ENCODE peak calls at places on chromosomes 2 and 18, in ten cellular contexts. One of them, this sample, is unnamed.

GRCh38 chr18:13178976-13179375 is 39.6 kb upstream of the LDLRAD4 start:
- DNase-seq in transverse colon: no peak
- DNase-seq in GM23338: no peak
- DNase-seq in spleen: no peak
- DNase-seq in suprapubic skin: no peak
- DNase-seq in HCT116: no peak
- DNase-seq in endothelial cell of umbilical vein: no peak
- DNase-seq in sigmoid colon: no peak
- DNase-seq in Panc1: no peak
- DNase-seq in K562: peak; percentile 3
- DNase-seq in this sample: no peak

GRCh38 chr2:240234503-240234951 is 94.1 kb upstream of the OTOS start:
- DNase-seq in transverse colon: no peak
- DNase-seq in GM23338: no peak
- DNase-seq in spleen: peak; percentile 47
- DNase-seq in suprapubic skin: peak; percentile 35
- DNase-seq in HCT116: no peak
- DNase-seq in endothelial cell of umbilical vein: no peak
- DNase-seq in sigmoid colon: no peak
- DNase-seq in Panc1: no peak
- DNase-seq in K562: no peak
- DNase-seq in this sample: no peak

GRCh38 chr2:67463810-67464209 is 66.7 kb downstream of the ETAA1 start:
- DNase-seq in transverse colon: no peak
- DNase-seq in GM23338: no peak
- DNase-seq in spleen: no peak
- DNase-seq in suprapubic skin: no peak
- DNase-seq in HCT116: peak; percentile 64
- DNase-seq in endothelial cell of umbilical vein: peak; percentile 17
- DNase-seq in sigmoid colon: no peak
- DNase-seq in Panc1: no peak
- DNase-seq in K562: no peak
- DNase-seq in this sample: no peak

GRCh38 chr2:152228215-152228614 is 52.7 kb upstream of the STAM2 start:
- DNase-seq in transverse colon: no peak
- DNase-seq in GM23338: no peak
- DNase-seq in spleen: no peak
- DNase-seq in suprapubic skin: no peak
- DNase-seq in HCT116: no peak
- DNase-seq in endothelial cell of umbilical vein: no peak
- DNase-seq in sigmoid colon: no peak
- DNase-seq in Panc1: no peak
- DNase-seq in K562: no peak
- DNase-seq in this sample: no peak

GRCh38 chr2:233422050-233422639 is 67.9 kb downstream of the DGKD start:
- DNase-seq in transverse colon: peak; percentile 90
- DNase-seq in GM23338: no peak
- DNase-seq in spleen: peak; percentile 93
- DNase-seq in suprapubic skin: no peak
- DNase-seq in HCT116: no peak
- DNase-seq in endothelial cell of umbilical vein: no peak
- DNase-seq in sigmoid colon: no peak
- DNase-seq in Panc1: no peak
- DNase-seq in K562: no peak
- DNase-seq in this sample: peak; percentile 93

GRCh38 chr18:42471886-42472285 is 516.9 kb downstream of the PIK3C3 start:
- DNase-seq in transverse colon: no peak
- DNase-seq in GM23338: peak; percentile 6
- DNase-seq in spleen: no peak
- DNase-seq in suprapubic skin: no peak
- DNase-seq in HCT116: no peak
- DNase-seq in endothelial cell of umbilical vein: no peak
- DNase-seq in sigmoid colon: no peak
- DNase-seq in Panc1: no peak
- DNase-seq in K562: no peak
- DNase-seq in this sample: no peak

GRCh38 chr2:236730393-236730792 is 160.8 kb downstream of the ACKR3 start:
- DNase-seq in transverse colon: no peak
- DNase-seq in GM23338: no peak
- DNase-seq in spleen: no peak
- DNase-seq in suprapubic skin: no peak
- DNase-seq in HCT116: no peak
- DNase-seq in endothelial cell of umbilical vein: no peak
- DNase-seq in sigmoid colon: no peak
- DNase-seq in Panc1: no peak
- DNase-seq in K562: no peak
- DNase-seq in this sample: no peak

GRCh38 chr2:172113617-172114016 is 10.9 kb upstream of the DLX2 start:
- DNase-seq in transverse colon: no peak
- DNase-seq in GM23338: peak; percentile 57
- DNase-seq in spleen: no peak
- DNase-seq in suprapubic skin: no peak
- DNase-seq in HCT116: no peak
- DNase-seq in endothelial cell of umbilical vein: peak; percentile 42
- DNase-seq in sigmoid colon: no peak
- DNase-seq in Panc1: no peak
- DNase-seq in K562: peak; percentile 43
- DNase-seq in this sample: no peak

GRCh38 chr2:223594259-223594658 is 7.9 kb downstream of the SCG2 start:
- DNase-seq in transverse colon: no peak
- DNase-seq in GM23338: no peak
- DNase-seq in spleen: no peak
- DNase-seq in suprapubic skin: no peak
- DNase-seq in HCT116: no peak
- DNase-seq in endothelial cell of umbilical vein: no peak
- DNase-seq in sigmoid colon: no peak
- DNase-seq in Panc1: no peak
- DNase-seq in K562: no peak
- DNase-seq in this sample: no peak

GRCh38 chr2:171318463-171318934 is 115.3 kb downstream of the METTL8 start:
- DNase-seq in transverse colon: peak; percentile 31
- DNase-seq in GM23338: peak; percentile 84
- DNase-seq in spleen: no peak
- DNase-seq in suprapubic skin: no peak
- DNase-seq in HCT116: no peak
- DNase-seq in endothelial cell of umbilical vein: peak; percentile 17
- DNase-seq in sigmoid colon: peak; percentile 67
- DNase-seq in Panc1: no peak
- DNase-seq in K562: no peak
- DNase-seq in this sample: no peak

GRCh38 chr2:29921560-29921915 is at the start of gene ALK:
- DNase-seq in transverse colon: peak; percentile 75
- DNase-seq in GM23338: peak; percentile 97
- DNase-seq in spleen: peak; percentile 83
- DNase-seq in suprapubic skin: peak; percentile 82
- DNase-seq in HCT116: no peak
- DNase-seq in endothelial cell of umbilical vein: peak; percentile 58
- DNase-seq in sigmoid colon: peak; percentile 90
- DNase-seq in Panc1: no peak
- DNase-seq in K562: peak; percentile 96
- DNase-seq in this sample: peak; percentile 87

GRCh38 chr2:41414486-41415230 is 633.2 kb upstream of the PKDCC start:
- DNase-seq in transverse colon: no peak
- DNase-seq in GM23338: peak; percentile 88
- DNase-seq in spleen: no peak
- DNase-seq in suprapubic skin: no peak
- DNase-seq in HCT116: no peak
- DNase-seq in endothelial cell of umbilical vein: peak; percentile 39
- DNase-seq in sigmoid colon: no peak
- DNase-seq in Panc1: no peak
- DNase-seq in K562: no peak
- DNase-seq in this sample: no peak

GRCh38 chr2:118430510-118431187 is 342.4 kb downstream of the INSIG2 start:
- DNase-seq in transverse colon: no peak
- DNase-seq in GM23338: no peak
- DNase-seq in spleen: no peak
- DNase-seq in suprapubic skin: no peak
- DNase-seq in HCT116: no peak
- DNase-seq in endothelial cell of umbilical vein: no peak
- DNase-seq in sigmoid colon: no peak
- DNase-seq in Panc1: no peak
- DNase-seq in K562: no peak
- DNase-seq in this sample: no peak

DNA sequence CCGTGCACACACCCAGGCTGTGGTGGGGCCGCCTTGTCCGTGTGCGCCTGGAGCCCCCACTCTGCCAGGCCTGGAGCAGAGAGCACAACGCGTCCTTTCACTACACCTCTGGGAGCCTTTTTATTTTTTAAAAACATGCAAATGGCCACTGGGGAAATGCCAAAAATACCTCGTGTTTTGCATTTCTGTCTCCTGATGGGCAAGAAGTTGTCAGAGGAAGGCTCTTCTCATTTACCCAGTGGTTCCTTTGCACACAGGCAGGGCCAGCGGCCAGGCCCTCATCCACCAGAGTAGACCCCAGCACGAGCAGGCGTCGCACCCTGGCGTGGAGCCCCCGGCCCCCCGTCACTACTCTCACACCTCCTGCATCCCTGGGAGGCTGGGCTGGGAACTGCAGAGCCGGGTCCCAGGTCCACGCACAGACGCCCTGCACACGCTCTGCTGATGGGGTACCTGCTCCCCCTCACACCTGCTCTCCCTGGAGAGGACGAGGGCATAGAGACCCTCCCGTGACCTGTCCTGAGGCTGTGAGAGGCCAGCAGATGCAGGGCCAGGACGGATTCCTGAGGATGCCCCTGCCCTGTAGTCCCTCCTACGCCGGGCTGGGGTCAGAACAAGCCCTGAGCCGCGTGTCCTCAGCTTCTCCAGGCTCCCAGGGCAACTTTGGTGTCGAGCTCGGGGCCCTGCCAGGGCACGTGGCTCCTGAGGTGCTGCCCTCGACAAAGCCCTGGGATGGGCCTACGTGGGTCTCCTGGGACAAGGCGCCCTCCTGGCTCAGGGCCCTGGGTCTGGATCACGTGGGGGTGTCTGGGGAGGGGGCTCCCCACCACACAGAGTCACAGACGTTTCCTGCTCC is 64.9 kb downstream of the NFATC1 start:
- DNase-seq in transverse colon: no peak
- DNase-seq in GM23338: no peak
- DNase-seq in spleen: no peak
- DNase-seq in suprapubic skin: no peak
- DNase-seq in HCT116: no peak
- DNase-seq in endothelial cell of umbilical vein: no peak
- DNase-seq in sigmoid colon: no peak
- DNase-seq in Panc1: no peak
- DNase-seq in K562: no peak
- DNase-seq in this sample: no peak
- TF ChIP-seq POLR2AphosphoS5 in transverse colon: no peak
- TF ChIP-seq POLR2AphosphoS5 in GM23338: no peak
- TF ChIP-seq POLR2AphosphoS5 in spleen: peak; percentile 84
- TF ChIP-seq POLR2AphosphoS5 in suprapubic skin: no peak
- TF ChIP-seq POLR2AphosphoS5 in HCT116: no peak
- TF ChIP-seq POLR2AphosphoS5 in endothelial cell of umbilical vein: no peak
- TF ChIP-seq POLR2AphosphoS5 in sigmoid colon: no peak
- TF ChIP-seq POLR2AphosphoS5 in Panc1: no peak
- TF ChIP-seq POLR2AphosphoS5 in K562: no peak
- TF ChIP-seq POLR2AphosphoS5 in this sample: no peak

GRCh38 chr2:197497301-197497700 is 2.3 kb downstream of the HSPD1 start:
- DNase-seq in transverse colon: no peak
- DNase-seq in GM23338: no peak
- DNase-seq in spleen: no peak
- DNase-seq in suprapubic skin: no peak
- DNase-seq in HCT116: no peak
- DNase-seq in endothelial cell of umbilical vein: no peak
- DNase-seq in sigmoid colon: no peak
- DNase-seq in Panc1: no peak
- DNase-seq in K562: no peak
- DNase-seq in this sample: no peak
- H3K4me1 ChIP-seq in transverse colon: peaks cover 17% of the 10 kb centered on the region
- H3K4me1 ChIP-seq in GM23338: peaks cover 32% of the 10 kb centered on the region
- H3K4me1 ChIP-seq in spleen: peaks cover 42% of the 10 kb centered on the region
- H3K4me1 ChIP-seq in suprapubic skin: peaks cover 47% of the 10 kb centered on the region
- H3K4me1 ChIP-seq in HCT116: peaks cover 29% of the 10 kb centered on the region
- H3K4me1 ChIP-seq in endothelial cell of umbilical vein: peaks cover 44% of the 10 kb centered on the region
- H3K4me1 ChIP-seq in sigmoid colon: peaks cover 48% of the 10 kb centered on the region
- H3K4me1 ChIP-seq in Panc1: peaks cover 31% of the 10 kb centered on the region
- H3K4me1 ChIP-seq in K562: peaks cover 10% of the 10 kb centered on the region
- H3K4me1 ChIP-seq in this sample: peaks cover 38% of the 10 kb centered on the region

GRCh38 chr2:217452928-217453327 is 549.9 kb downstream of the TNS1 start:
- DNase-seq in transverse colon: no peak
- DNase-seq in GM23338: no peak
- DNase-seq in spleen: no peak
- DNase-seq in suprapubic skin: no peak
- DNase-seq in HCT116: no peak
- DNase-seq in endothelial cell of umbilical vein: no peak
- DNase-seq in sigmoid colon: no peak
- DNase-seq in Panc1: no peak
- DNase-seq in K562: no peak
- DNase-seq in this sample: no peak
- TF ChIP-seq POLR2AphosphoS5 in transverse colon: no peak
- TF ChIP-seq POLR2AphosphoS5 in GM23338: no peak
- TF ChIP-seq POLR2AphosphoS5 in spleen: no peak
- TF ChIP-seq POLR2AphosphoS5 in suprapubic skin: no peak
- TF ChIP-seq POLR2AphosphoS5 in HCT116: no peak
- TF ChIP-seq POLR2AphosphoS5 in endothelial cell of umbilical vein: no peak
- TF ChIP-seq POLR2AphosphoS5 in sigmoid colon: no peak
- TF ChIP-seq POLR2AphosphoS5 in Panc1: no peak
- TF ChIP-seq POLR2AphosphoS5 in K562: no peak
- TF ChIP-seq POLR2AphosphoS5 in this sample: no peak

DNA sequence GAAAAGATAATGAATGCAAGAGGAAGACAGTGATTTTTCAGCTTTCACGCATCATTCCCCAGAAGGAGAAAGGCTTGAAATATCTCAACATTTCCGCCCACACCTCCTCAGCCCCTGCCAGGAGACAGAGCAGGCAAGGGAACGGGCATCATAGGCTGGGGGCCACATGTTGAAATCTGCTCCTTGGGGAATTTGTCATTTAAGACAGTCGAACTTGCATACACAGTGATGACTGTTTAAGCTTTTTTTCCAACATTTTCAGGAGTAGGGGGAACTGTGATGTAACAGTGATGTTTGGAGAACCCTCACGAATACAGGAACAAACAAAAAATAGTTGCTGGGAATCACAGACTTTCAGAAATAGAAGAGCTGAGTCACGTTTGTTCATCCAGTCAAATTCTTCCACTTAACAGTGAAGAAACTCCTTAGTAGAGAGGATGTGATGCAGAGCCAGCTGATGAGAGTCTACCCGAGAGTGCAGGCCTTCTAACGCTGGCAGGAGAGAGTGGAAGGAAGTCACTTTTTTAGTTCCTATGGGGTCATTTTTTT is 266.8 kb downstream of the ALPK2 start:
- DNase-seq in transverse colon: no peak
- DNase-seq in GM23338: no peak
- DNase-seq in spleen: no peak
- DNase-seq in suprapubic skin: peak; percentile 76
- DNase-seq in HCT116: no peak
- DNase-seq in endothelial cell of umbilical vein: peak; percentile 77
- DNase-seq in sigmoid colon: peak; percentile 74
- DNase-seq in Panc1: no peak
- DNase-seq in K562: no peak
- DNase-seq in this sample: no peak
- H3K4me1 ChIP-seq in transverse colon: no peaks in the 10 kb centered on the region
- H3K4me1 ChIP-seq in GM23338: peaks cover 8% of the 10 kb centered on the region
- H3K4me1 ChIP-seq in spleen: no peaks in the 10 kb centered on the region
- H3K4me1 ChIP-seq in suprapubic skin: no peaks in the 10 kb centered on the region
- H3K4me1 ChIP-seq in HCT116: no peaks in the 10 kb centered on the region
- H3K4me1 ChIP-seq in endothelial cell of umbilical vein: peaks cover 13% of the 10 kb centered on the region
- H3K4me1 ChIP-seq in sigmoid colon: peaks cover 24% of the 10 kb centered on the region
- H3K4me1 ChIP-seq in Panc1: no peaks in the 10 kb centered on the region
- H3K4me1 ChIP-seq in K562: no peaks in the 10 kb centered on the region
- H3K4me1 ChIP-seq in this sample: no peaks in the 10 kb centered on the region

This sample was measured in stomach.